ENCODE peak calls at places on chromosomes 13 and 19, in nine cellular contexts. R is ELR; D is Caco-2; A is stimulated activated CD8-positive, alpha-beta memory T cell treated with anti-CD3 and anti-CD28 coated beads, Interleukin-7, amount 100 ng/mL, for 1 hour; W is HFFc6; V is Karpas-422; H is stimulated activated CD4-positive, alpha-beta T cell treated with anti-CD3 and anti-CD28 coated beads, TNF-alpha, amount 100 ng/mL, for 24 hours; J is HEK293T; E is kidney glomerular epithelial cell. B is an unnamed sample.

GRCh38 chr13:114130708-114131580 is 1.5 kb downstream of the RASA3 start:
- DNase-seq in R (peak), D (no peak), A (no peak), W (peak), V (peak), H (no peak), J (no peak), E (peak), B (peak)

GRCh38 chr19:6838062-6838655 is 49.2 kb upstream of the ADGRE1 start:
- DNase-seq in R (no peak), D (no peak), A (no peak), W (no peak), V (no peak), H (no peak), J (no peak), E (no peak), B (no peak)

GRCh38 chr13:22196777-22197176 is 525.9 kb downstream of the FGF9 start:
- DNase-seq in R (no peak), D (peak), A (no peak), W (no peak), V (no peak), H (no peak), J (no peak), E (no peak), B (no peak)

GRCh38 chr19:17777840-17778620 is 16.9 kb upstream of the B3GNT3 start:
- DNase-seq in R (peak), D (peak), A (no peak), W (peak), V (peak), H (no peak), J (peak), E (no peak), B (no peak)

GRCh38 chr19:43820098-43820860 is 6.8 kb upstream of the ZNF283 start:
- DNase-seq in R (peak), D (no peak), A (no peak), W (no peak), V (no peak), H (no peak), J (no peak), E (no peak), B (no peak)

GRCh38 chr13:100341327-100341726 is 247.3 kb downstream of the GGACT start:
- DNase-seq in R (no peak), D (no peak), A (no peak), W (no peak), V (no peak), H (no peak), J (no peak), E (no peak), B (no peak)

GRCh38 chr13:91721413-91721812 is 323.0 kb downstream of the GPC5 start:
- DNase-seq in R (no peak), D (no peak), A (no peak), W (no peak), V (no peak), H (no peak), J (no peak), E (no peak), B (no peak)

GRCh38 chr13:28718186-28718537 is 608 bp downstream of the SLC46A3 start:
- DNase-seq in R (peak), D (no peak), A (no peak), W (no peak), V (no peak), H (no peak), J (no peak), E (no peak), B (no peak)

GRCh38 chr13:41577437-41577836 is 120.1 kb downstream of the RGCC start:
- DNase-seq in R (no peak), D (no peak), A (no peak), W (no peak), V (no peak), H (no peak), J (no peak), E (no peak), B (no peak)

GRCh38 chr13:97976551-97977375 is 23.3 kb downstream of the IPO5 start:
- DNase-seq in R (peak), D (peak), A (no peak), W (no peak), V (peak), H (no peak), J (peak), E (peak), B (no peak)

GRCh38 chr13:96499646-96500045 is 409.7 kb downstream of the HS6ST3 start:
- DNase-seq in R (no peak), D (no peak), A (no peak), W (no peak), V (no peak), H (no peak), J (no peak), E (no peak), B (no peak)

GRCh38 chr19:38134538-38135149 is 89.4 kb downstream of the DPF1 start:
- DNase-seq in R (peak), D (peak), A (no peak), W (peak), V (peak), H (no peak), J (peak), E (no peak), B (no peak)

GRCh38 chr13:29543230-29544215 is 52.0 kb downstream of the SLC7A1 start:
- DNase-seq in R (peak), D (peak), A (no peak), W (peak), V (no peak), H (peak), J (peak), E (no peak), B (peak)

GRCh38 chr19:653425-653824 is 9.6 kb downstream of the RNF126 start:
- DNase-seq in R (no peak), D (no peak), A (no peak), W (no peak), V (no peak), H (no peak), J (no peak), E (no peak), B (no peak)

GRCh38 chr13:61246351-61246750 is 169.3 kb downstream of the PCDH20 start:
- DNase-seq in R (no peak), D (no peak), A (no peak), W (no peak), V (no peak), H (no peak), J (no peak), E (no peak), B (no peak)

GRCh38 chr19:961866-962620 is 22.1 kb upstream of the WDR18 start:
- DNase-seq in R (peak), D (peak), A (no peak), W (peak), V (no peak), H (no peak), J (no peak), E (no peak), B (no peak)

GRCh38 chr19:18469245-18470107 is 31.5 kb upstream of the ISYNA1 start:
- DNase-seq in R (peak), D (peak), A (no peak), W (peak), V (peak), H (peak), J (peak), E (peak), B (peak)

GRCh38 chr19:16897572-16898056 is 8.8 kb downstream of the F2RL3 start:
- DNase-seq in R (peak), D (no peak), A (no peak), W (no peak), V (no peak), H (no peak), J (no peak), E (no peak), B (no peak)

GRCh38 chr19:18202759-18203407 is 959 bp downstream of the RAB3A start:
- DNase-seq in R (peak), D (peak), A (no peak), W (no peak), V (peak), H (no peak), J (no peak), E (no peak), B (no peak)

GRCh38 chr19:52007436-52007804 is 591 bp downstream of the ZNF615 start:
- DNase-seq in R (no peak), D (no peak), A (no peak), W (no peak), V (no peak), H (no peak), J (peak), E (peak), B (no peak)

GRCh38 chr13:29619995-29620394 is 24.5 kb upstream of the SLC7A1 start:
- DNase-seq in R (peak), D (no peak), A (no peak), W (peak), V (no peak), H (no peak), J (no peak), E (no peak), B (no peak)

GRCh38 chr13:30652746-30653145 is 35.0 kb downstream of the USPL1 start:
- DNase-seq in R (no peak), D (no peak), A (no peak), W (no peak), V (peak), H (no peak), J (no peak), E (no peak), B (no peak)

GRCh38 chr13:42876270-42876714 is 94.9 kb downstream of the FAM216B start:
- DNase-seq in R (no peak), D (no peak), A (no peak), W (no peak), V (peak), H (no peak), J (no peak), E (no peak), B (no peak)

GRCh38 chr13:42170029-42170428 is 101.9 kb upstream of the AKAP11 start:
- DNase-seq in R (no peak), D (no peak), A (no peak), W (no peak), V (no peak), H (no peak), J (no peak), E (no peak), B (no peak)

GRCh38 chr19:33399081-33399744 is 25.7 kb downstream of the CEBPG start:
- DNase-seq in R (no peak), D (no peak), A (no peak), W (no peak), V (no peak), H (no peak), J (no peak), E (no peak), B (no peak)

GRCh38 chr19:8208119-8208709 is 956 bp upstream of the CERS4 start:
- DNase-seq in R (no peak), D (peak), A (no peak), W (no peak), V (no peak), H (no peak), J (no peak), E (no peak), B (no peak)

GRCh38 chr13:24680258-24680920 is at the start of gene ATP12A:
- DNase-seq in R (no peak), D (peak), A (no peak), W (no peak), V (no peak), H (no peak), J (peak), E (no peak), B (no peak)